ENCODE peak calls at places on chromosomes 7 and 10, in ten cellular contexts. One of them, this sample, is unnamed.
A peak's percentile ranks its signal among the peaks of the same experiment; 100 is the strongest.

GRCh38 chr7:3573151-3573550 is 272.1 kb downstream of the SDK1 start:
- DNase-seq in CD4-positive, alpha-beta T cell: no peak
- DNase-seq in RWPE1: no peak
- DNase-seq in H9: no peak
- DNase-seq in WTC11: no peak
- DNase-seq in bronchial epithelial cell: no peak
- DNase-seq in Panc1: no peak
- DNase-seq in heart left ventricle: no peak
- DNase-seq in epithelial cell of esophagus: no peak
- DNase-seq in left ventricle myocardium inferior: no peak
- DNase-seq in this sample: no peak

GRCh38 chr7:30511973-30512662 is 7.5 kb upstream of the GGCT start:
- DNase-seq in CD4-positive, alpha-beta T cell: no peak
- DNase-seq in RWPE1: no peak
- DNase-seq in H9: no peak
- DNase-seq in WTC11: no peak
- DNase-seq in bronchial epithelial cell: no peak
- DNase-seq in Panc1: no peak
- DNase-seq in heart left ventricle: no peak
- DNase-seq in epithelial cell of esophagus: no peak
- DNase-seq in left ventricle myocardium inferior: no peak
- DNase-seq in this sample: no peak

GRCh38 chr7:30750010-30750409 is 1.9 kb upstream of the INMT start:
- DNase-seq in CD4-positive, alpha-beta T cell: no peak
- DNase-seq in RWPE1: no peak
- DNase-seq in H9: no peak
- DNase-seq in WTC11: no peak
- DNase-seq in bronchial epithelial cell: no peak
- DNase-seq in Panc1: no peak
- DNase-seq in heart left ventricle: no peak
- DNase-seq in epithelial cell of esophagus: no peak
- DNase-seq in left ventricle myocardium inferior: no peak
- DNase-seq in this sample: no peak

GRCh38 chr7:36605662-36606441 is 118.4 kb downstream of the AOAH start:
- DNase-seq in CD4-positive, alpha-beta T cell: no peak
- DNase-seq in RWPE1: no peak
- DNase-seq in H9: no peak
- DNase-seq in WTC11: no peak
- DNase-seq in bronchial epithelial cell: no peak
- DNase-seq in Panc1: no peak
- DNase-seq in heart left ventricle: no peak
- DNase-seq in epithelial cell of esophagus: no peak
- DNase-seq in left ventricle myocardium inferior: no peak
- DNase-seq in this sample: no peak

GRCh38 chr10:18340496-18341051 is 200.3 kb downstream of the CACNB2 start:
- DNase-seq in CD4-positive, alpha-beta T cell: no peak
- DNase-seq in RWPE1: no peak
- DNase-seq in H9: no peak
- DNase-seq in WTC11: no peak
- DNase-seq in bronchial epithelial cell: no peak
- DNase-seq in Panc1: no peak
- DNase-seq in heart left ventricle: no peak
- DNase-seq in epithelial cell of esophagus: no peak
- DNase-seq in left ventricle myocardium inferior: peak; percentile 34
- DNase-seq in this sample: no peak

GRCh38 chr10:63929826-63930467 is 408.7 kb downstream of the REEP3 start:
- DNase-seq in CD4-positive, alpha-beta T cell: no peak
- DNase-seq in RWPE1: peak; percentile 8
- DNase-seq in H9: no peak
- DNase-seq in WTC11: no peak
- DNase-seq in bronchial epithelial cell: peak; percentile 10
- DNase-seq in Panc1: no peak
- DNase-seq in heart left ventricle: no peak
- DNase-seq in epithelial cell of esophagus: peak; percentile 20
- DNase-seq in left ventricle myocardium inferior: no peak
- DNase-seq in this sample: no peak

GRCh38 chr7:26438078-26438477 is 146.4 kb downstream of the SNX10 start:
- DNase-seq in CD4-positive, alpha-beta T cell: no peak
- DNase-seq in RWPE1: no peak
- DNase-seq in H9: no peak
- DNase-seq in WTC11: no peak
- DNase-seq in bronchial epithelial cell: no peak
- DNase-seq in Panc1: no peak
- DNase-seq in heart left ventricle: no peak
- DNase-seq in epithelial cell of esophagus: no peak
- DNase-seq in left ventricle myocardium inferior: no peak
- DNase-seq in this sample: no peak

GRCh38 chr7:27419581-27420177 is 177.1 kb downstream of the EVX1 start:
- DNase-seq in CD4-positive, alpha-beta T cell: no peak
- DNase-seq in RWPE1: no peak
- DNase-seq in H9: no peak
- DNase-seq in WTC11: no peak
- DNase-seq in bronchial epithelial cell: no peak
- DNase-seq in Panc1: no peak
- DNase-seq in heart left ventricle: no peak
- DNase-seq in epithelial cell of esophagus: peak; percentile 27
- DNase-seq in left ventricle myocardium inferior: no peak
- DNase-seq in this sample: no peak

GRCh38 chr10:45456822-45457221 is 82.8 kb downstream of the ALOX5 start:
- DNase-seq in CD4-positive, alpha-beta T cell: no peak
- DNase-seq in RWPE1: no peak
- DNase-seq in H9: no peak
- DNase-seq in WTC11: no peak
- DNase-seq in bronchial epithelial cell: no peak
- DNase-seq in Panc1: no peak
- DNase-seq in heart left ventricle: no peak
- DNase-seq in epithelial cell of esophagus: no peak
- DNase-seq in left ventricle myocardium inferior: no peak
- DNase-seq in this sample: no peak

GRCh38 chr10:91340613-91341362 is 69.4 kb upstream of the HECTD2 start:
- DNase-seq in CD4-positive, alpha-beta T cell: no peak
- DNase-seq in RWPE1: peak; percentile 88
- DNase-seq in H9: no peak
- DNase-seq in WTC11: no peak
- DNase-seq in bronchial epithelial cell: peak; percentile 98
- DNase-seq in Panc1: peak; percentile 28
- DNase-seq in heart left ventricle: no peak
- DNase-seq in epithelial cell of esophagus: peak; percentile 98
- DNase-seq in left ventricle myocardium inferior: no peak
- DNase-seq in this sample: no peak

GRCh38 chr7:73509463-73509862 is 12.6 kb downstream of the BAZ1B start:
- DNase-seq in CD4-positive, alpha-beta T cell: no peak
- DNase-seq in RWPE1: no peak
- DNase-seq in H9: no peak
- DNase-seq in WTC11: no peak
- DNase-seq in bronchial epithelial cell: no peak
- DNase-seq in Panc1: no peak
- DNase-seq in heart left ventricle: no peak
- DNase-seq in epithelial cell of esophagus: no peak
- DNase-seq in left ventricle myocardium inferior: no peak
- DNase-seq in this sample: no peak

GRCh38 chr10:64271983-64272382 is 750.8 kb downstream of the REEP3 start:
- DNase-seq in CD4-positive, alpha-beta T cell: no peak
- DNase-seq in RWPE1: no peak
- DNase-seq in H9: no peak
- DNase-seq in WTC11: peak; percentile 18
- DNase-seq in bronchial epithelial cell: no peak
- DNase-seq in Panc1: no peak
- DNase-seq in heart left ventricle: no peak
- DNase-seq in epithelial cell of esophagus: no peak
- DNase-seq in left ventricle myocardium inferior: no peak
- DNase-seq in this sample: no peak

GRCh38 chr7:77310982-77311381 is 105.2 kb downstream of the GSAP start:
- DNase-seq in CD4-positive, alpha-beta T cell: no peak
- DNase-seq in RWPE1: no peak
- DNase-seq in H9: no peak
- DNase-seq in WTC11: no peak
- DNase-seq in bronchial epithelial cell: peak; percentile 81
- DNase-seq in Panc1: no peak
- DNase-seq in heart left ventricle: no peak
- DNase-seq in epithelial cell of esophagus: peak; percentile 72
- DNase-seq in left ventricle myocardium inferior: no peak
- DNase-seq in this sample: no peak

GRCh38 chr7:27952393-27953290 is 212.7 kb downstream of the TAX1BP1 start:
- DNase-seq in CD4-positive, alpha-beta T cell: no peak
- DNase-seq in RWPE1: no peak
- DNase-seq in H9: no peak
- DNase-seq in WTC11: no peak
- DNase-seq in bronchial epithelial cell: no peak
- DNase-seq in Panc1: no peak
- DNase-seq in heart left ventricle: no peak
- DNase-seq in epithelial cell of esophagus: no peak
- DNase-seq in left ventricle myocardium inferior: no peak
- DNase-seq in this sample: no peak

GRCh38 chr10:21181451-21181850 is 284.3 kb upstream of the NEBL start:
- DNase-seq in CD4-positive, alpha-beta T cell: no peak
- DNase-seq in RWPE1: no peak
- DNase-seq in H9: no peak
- DNase-seq in WTC11: no peak
- DNase-seq in bronchial epithelial cell: no peak
- DNase-seq in Panc1: no peak
- DNase-seq in heart left ventricle: no peak
- DNase-seq in epithelial cell of esophagus: no peak
- DNase-seq in left ventricle myocardium inferior: no peak
- DNase-seq in this sample: no peak
- TF ChIP-seq CTCF in CD4-positive, alpha-beta T cell: no peak
- TF ChIP-seq CTCF in RWPE1: no peak
- TF ChIP-seq CTCF in H9: no peak
- TF ChIP-seq CTCF in WTC11: no peak
- TF ChIP-seq CTCF in bronchial epithelial cell: no peak
- TF ChIP-seq CTCF in Panc1: no peak
- TF ChIP-seq CTCF in heart left ventricle: no peak
- TF ChIP-seq CTCF in epithelial cell of esophagus: no peak
- TF ChIP-seq CTCF in left ventricle myocardium inferior: no peak
- TF ChIP-seq CTCF in this sample: no peak

DNA sequence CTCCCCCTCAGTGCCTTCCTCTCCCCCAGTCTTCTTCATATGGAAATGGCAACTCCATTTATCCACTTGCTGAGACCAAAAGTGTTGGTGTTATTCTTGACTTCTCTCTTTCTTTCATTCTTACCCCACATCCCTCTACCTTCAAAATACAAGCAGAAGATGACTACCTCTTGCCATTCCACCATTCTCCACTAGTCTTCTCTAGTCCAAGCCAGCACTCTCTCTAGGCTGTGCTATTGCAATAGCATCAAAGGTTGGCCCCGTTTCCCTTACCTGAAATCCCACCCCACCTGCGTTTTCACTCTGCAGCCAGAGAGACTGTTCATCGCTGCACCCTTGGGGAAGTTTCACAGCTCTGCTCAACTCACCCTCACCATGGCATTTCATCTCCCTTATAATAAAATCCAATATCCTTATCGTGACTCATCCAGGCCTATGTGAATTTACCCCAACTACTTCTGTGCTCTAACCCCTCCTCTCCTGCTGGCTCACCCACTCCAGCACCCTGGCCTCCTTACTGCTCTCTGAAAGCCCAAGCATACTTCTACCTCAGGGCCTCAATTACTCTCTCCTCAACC is 109.1 kb downstream of the LSM5 start:
- DNase-seq in CD4-positive, alpha-beta T cell: no peak
- DNase-seq in RWPE1: no peak
- DNase-seq in H9: no peak
- DNase-seq in WTC11: no peak
- DNase-seq in bronchial epithelial cell: no peak
- DNase-seq in Panc1: no peak
- DNase-seq in heart left ventricle: no peak
- DNase-seq in epithelial cell of esophagus: no peak
- DNase-seq in left ventricle myocardium inferior: no peak
- DNase-seq in this sample: no peak
- TF ChIP-seq CTCF in CD4-positive, alpha-beta T cell: no peak
- TF ChIP-seq CTCF in RWPE1: no peak
- TF ChIP-seq CTCF in H9: peak; percentile 43
- TF ChIP-seq CTCF in WTC11: peak; percentile 18
- TF ChIP-seq CTCF in bronchial epithelial cell: no peak
- TF ChIP-seq CTCF in Panc1: peak; percentile 9
- TF ChIP-seq CTCF in heart left ventricle: no peak
- TF ChIP-seq CTCF in epithelial cell of esophagus: no peak
- TF ChIP-seq CTCF in left ventricle myocardium inferior: no peak
- TF ChIP-seq CTCF in this sample: no peak

GRCh38 chr7:102464577-102465280 is at the start of the genes ALKBH4 and LRWD1:
- DNase-seq in CD4-positive, alpha-beta T cell: peak; percentile 88
- DNase-seq in RWPE1: peak; percentile 98
- DNase-seq in H9: peak; percentile 88
- DNase-seq in WTC11: peak; percentile 91
- DNase-seq in bronchial epithelial cell: peak; percentile 75
- DNase-seq in Panc1: no peak
- DNase-seq in heart left ventricle: peak; percentile 99
- DNase-seq in epithelial cell of esophagus: peak; percentile 91
- DNase-seq in left ventricle myocardium inferior: peak; percentile 96
- DNase-seq in this sample: peak; percentile 68
- TF ChIP-seq CTCF in CD4-positive, alpha-beta T cell: peak; percentile 29
- TF ChIP-seq CTCF in RWPE1: no peak
- TF ChIP-seq CTCF in H9: peak; percentile 21
- TF ChIP-seq CTCF in WTC11: no peak
- TF ChIP-seq CTCF in bronchial epithelial cell: peak; percentile 22
- TF ChIP-seq CTCF in Panc1: no peak
- TF ChIP-seq CTCF in heart left ventricle: peak; percentile 43
- TF ChIP-seq CTCF in epithelial cell of esophagus: no peak
- TF ChIP-seq CTCF in left ventricle myocardium inferior: peak; percentile 42
- TF ChIP-seq CTCF in this sample: peak; percentile 24

GRCh38 chr10:115050375-115050960 is 42.7 kb upstream of the ATRNL1 start:
- DNase-seq in CD4-positive, alpha-beta T cell: no peak
- DNase-seq in RWPE1: no peak
- DNase-seq in H9: no peak
- DNase-seq in WTC11: no peak
- DNase-seq in bronchial epithelial cell: no peak
- DNase-seq in Panc1: no peak
- DNase-seq in heart left ventricle: no peak
- DNase-seq in epithelial cell of esophagus: no peak
- DNase-seq in left ventricle myocardium inferior: no peak
- DNase-seq in this sample: no peak

GRCh38 chr10:115049957-115050356 is 43.2 kb upstream of the ATRNL1 start:
- DNase-seq in CD4-positive, alpha-beta T cell: no peak
- DNase-seq in RWPE1: no peak
- DNase-seq in H9: no peak
- DNase-seq in WTC11: no peak
- DNase-seq in bronchial epithelial cell: no peak
- DNase-seq in Panc1: no peak
- DNase-seq in heart left ventricle: no peak
- DNase-seq in epithelial cell of esophagus: no peak
- DNase-seq in left ventricle myocardium inferior: no peak
- DNase-seq in this sample: no peak

GRCh38 chr10:115047705-115048104 is 45.5 kb upstream of the ATRNL1 start:
- DNase-seq in CD4-positive, alpha-beta T cell: no peak
- DNase-seq in RWPE1: no peak
- DNase-seq in H9: no peak
- DNase-seq in WTC11: no peak
- DNase-seq in bronchial epithelial cell: no peak
- DNase-seq in Panc1: no peak
- DNase-seq in heart left ventricle: no peak
- DNase-seq in epithelial cell of esophagus: no peak
- DNase-seq in left ventricle myocardium inferior: no peak
- DNase-seq in this sample: no peak

GRCh38 chr10:115051216-115051615 is 41.9 kb upstream of the ATRNL1 start:
- DNase-seq in CD4-positive, alpha-beta T cell: no peak
- DNase-seq in RWPE1: no peak
- DNase-seq in H9: no peak
- DNase-seq in WTC11: no peak
- DNase-seq in bronchial epithelial cell: no peak
- DNase-seq in Panc1: no peak
- DNase-seq in heart left ventricle: no peak
- DNase-seq in epithelial cell of esophagus: no peak
- DNase-seq in left ventricle myocardium inferior: no peak
- DNase-seq in this sample: no peak

GRCh38 chr10:115049318-115049717 is 43.8 kb upstream of the ATRNL1 start:
- DNase-seq in CD4-positive, alpha-beta T cell: no peak
- DNase-seq in RWPE1: no peak
- DNase-seq in H9: no peak
- DNase-seq in WTC11: no peak
- DNase-seq in bronchial epithelial cell: no peak
- DNase-seq in Panc1: no peak
- DNase-seq in heart left ventricle: no peak
- DNase-seq in epithelial cell of esophagus: no peak
- DNase-seq in left ventricle myocardium inferior: no peak
- DNase-seq in this sample: no peak
- TF ChIP-seq CTCF in CD4-positive, alpha-beta T cell: no peak
- TF ChIP-seq CTCF in RWPE1: no peak
- TF ChIP-seq CTCF in H9: peak; percentile 23
- TF ChIP-seq CTCF in WTC11: no peak
- TF ChIP-seq CTCF in bronchial epithelial cell: no peak
- TF ChIP-seq CTCF in Panc1: peak; percentile 11
- TF ChIP-seq CTCF in heart left ventricle: no peak
- TF ChIP-seq CTCF in epithelial cell of esophagus: no peak
- TF ChIP-seq CTCF in left ventricle myocardium inferior: no peak
- TF ChIP-seq CTCF in this sample: no peak